ENCODE peak calls at places on chromosomes 12 and 14, in six cellular contexts. Z, L, D, M, T and Y are unnamed samples.

GRCh38 chr12:7588703-7589329 is 76.9 kb downstream of the APOBEC1 start:
- DNase-seq in M (peak; percentile 80), T (peak; percentile 46), L (peak; percentile 54), D (no peak), Z (no peak), Y (peak; percentile 19)

GRCh38 chr12:32140867-32141266 is 34.2 kb downstream of the BICD1 start:
- DNase-seq in M (no peak), D (no peak), L (no peak), Z (no peak), T (no peak), Y (no peak)

GRCh38 chr12:122836027-122836921 is 1.0 kb downstream of the HIP1R start:
- DNase-seq in Z (no peak), L (peak; percentile 78), M (no peak), D (peak; percentile 71), T (no peak), Y (peak; percentile 35)

GRCh38 chr14:88277205-88277604 is 45.9 kb downstream of the KCNK10 start:
- DNase-seq in T (no peak), D (no peak), L (no peak), Z (no peak), M (no peak), Y (no peak)

GRCh38 chr14:69354383-69355154 is 43.5 kb downstream of the ERH start:
- DNase-seq in L (peak; percentile 44), T (no peak), D (no peak), Z (no peak), M (no peak), Y (no peak)

GRCh38 chr12:28958553-28959195 is 190.4 kb upstream of the FAR2 start:
- DNase-seq in M (no peak), T (no peak), D (no peak), Z (no peak), L (no peak), Y (no peak)

GRCh38 chr14:43356382-43356781 is 1150.7 kb downstream of the FSCB start:
- DNase-seq in T (no peak), M (no peak), L (no peak), D (no peak), Z (no peak), Y (no peak)

GRCh38 chr12:67025543-67026114 is 243.5 kb upstream of the CAND1 start:
- DNase-seq in D (no peak), M (peak; percentile 45), T (no peak), Z (peak; percentile 54), L (peak; percentile 35), Y (peak; percentile 78)

GRCh38 chr12:57001448-57001906 is 4.9 kb downstream of the ZBTB39 start:
- DNase-seq in L (peak; percentile 70), M (peak; percentile 75), D (peak; percentile 78), T (peak; percentile 54), Z (peak; percentile 78), Y (peak; percentile 82)

GRCh38 chr12:67826946-67827719 is 162.1 kb upstream of the IFNG-AS1 start:
- DNase-seq in D (no peak), Z (no peak), M (peak; percentile 9), L (no peak), T (no peak), Y (no peak)

GRCh38 chr12:82596484-82596883 is 90.2 kb upstream of the TMTC2 start:
- DNase-seq in D (no peak), L (no peak), Z (no peak), T (no peak), M (no peak), Y (no peak)

GRCh38 chr12:71011261-71011660 is 90.7 kb upstream of the PTPRR start:
- DNase-seq in D (no peak), M (peak; percentile 21), Z (no peak), L (no peak), T (no peak), Y (no peak)

GRCh38 chr12:89427508-89428156 is 75.3 kb upstream of the DUSP6 start:
- DNase-seq in L (no peak), Z (no peak), M (no peak), D (no peak), T (no peak), Y (no peak)

GRCh38 chr12:19694627-19695026 is 255.3 kb downstream of the AEBP2 start:
- DNase-seq in M (no peak), D (no peak), T (no peak), L (no peak), Z (no peak), Y (no peak)

GRCh38 chr12:10722905-10723866 is at the start of gene YBX3:
- DNase-seq in L (peak; percentile 87), M (peak; percentile 88), Z (peak; percentile 76), T (peak; percentile 87), D (peak; percentile 95), Y (peak; percentile 90)

GRCh38 chr14:55921516-55921915 is 196.7 kb upstream of the PELI2 start:
- DNase-seq in Z (no peak), M (no peak), D (no peak), T (no peak), L (no peak), Y (no peak)

GRCh38 chr14:94135476-94135875 is 6.1 kb upstream of the IFI27L2 start:
- DNase-seq in Z (no peak), T (no peak), M (no peak), D (no peak), L (no peak), Y (no peak)

GRCh38 chr12:109716512-109717389 is 3.1 kb downstream of the FAM222A start:
- DNase-seq in Z (no peak), M (no peak), D (peak; percentile 73), T (no peak), L (no peak), Y (no peak)

GRCh38 chr12:52029686-52030085 is 21.6 kb upstream of the NR4A1 start:
- DNase-seq in T (peak; percentile 82), D (no peak), M (peak; percentile 76), Z (peak; percentile 83), L (peak; percentile 37), Y (peak; percentile 60)

GRCh38 chr12:109085590-109085989 is 7.7 kb downstream of the ALKBH2 start:
- DNase-seq in L (no peak), D (no peak), Z (no peak), M (no peak), T (no peak), Y (no peak)

GRCh38 chr12:92769124-92769901 is 66.5 kb downstream of the PLEKHG7 start:
- DNase-seq in D (no peak), L (no peak), M (no peak), T (no peak), Z (no peak), Y (no peak)

GRCh38 chr14:64721899-64722298 is 17.7 kb downstream of the PLEKHG3 start:
- DNase-seq in M (no peak), Z (no peak), T (peak; percentile 10), L (no peak), D (no peak), Y (no peak)

GRCh38 chr14:64720190-64720589 is 16.0 kb downstream of the PLEKHG3 start:
- DNase-seq in L (peak; percentile 54), T (peak; percentile 38), M (peak; percentile 92), Z (no peak), D (peak; percentile 55), Y (no peak)

GRCh38 chr14:64722842-64723447 is 18.7 kb downstream of the PLEKHG3 start:
- DNase-seq in L (no peak), D (no peak), T (no peak), Z (no peak), M (no peak), Y (no peak)

GRCh38 chr14:64719601-64720000 is 15.4 kb downstream of the PLEKHG3 start:
- DNase-seq in T (peak; percentile 21), L (no peak), M (no peak), Z (no peak), D (peak; percentile 48), Y (no peak)

DNA sequence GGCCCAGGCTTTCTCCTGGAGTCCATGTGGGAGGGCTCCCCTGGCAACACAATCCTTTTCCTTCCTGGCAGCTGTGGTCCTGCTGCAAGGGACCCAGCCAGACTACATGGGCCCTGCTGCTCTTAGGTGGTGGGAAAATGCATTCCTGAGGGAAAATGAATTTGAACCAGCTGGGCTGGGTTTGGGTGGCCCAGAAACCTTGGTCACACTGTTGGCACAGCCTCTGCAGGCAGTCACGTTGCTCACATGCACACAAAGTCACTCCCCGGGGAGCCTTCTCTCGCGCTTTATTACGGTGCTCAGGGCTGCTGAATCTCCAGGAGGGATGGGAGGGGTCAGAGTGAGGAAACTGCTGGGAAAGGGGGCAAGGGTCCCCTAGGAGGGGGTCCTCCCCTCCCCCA is 17.2 kb downstream of the PLEKHG3 start:
- DNase-seq in Z (no peak), D (no peak), M (peak; percentile 37), T (peak; percentile 44), L (peak; percentile 62), Y (no peak)
- H3K4me1 ChIP-seq in Z (peaks cover 9% of the 10 kb centered on the region), D (peaks cover 98% of the 10 kb centered on the region), M (peaks cover 98% of the 10 kb centered on the region), T (peaks cover 30% of the 10 kb centered on the region), L (peaks cover 100% of the 10 kb centered on the region), Y (peaks cover 15% of the 10 kb centered on the region)

GRCh38 chr14:67964391-67964812 is 144.8 kb downstream of the RAD51B start:
- DNase-seq in L (no peak), Z (no peak), T (no peak), D (no peak), M (peak; percentile 40), Y (peak; percentile 25)

GRCh38 chr14:67965684-67966083 is 146.1 kb downstream of the RAD51B start:
- DNase-seq in T (no peak), M (no peak), L (no peak), Z (no peak), D (no peak), Y (no peak)

GRCh38 chr14:67962215-67962644 is 142.7 kb downstream of the RAD51B start:
- DNase-seq in Z (no peak), M (no peak), L (no peak), D (no peak), T (no peak), Y (no peak)

GRCh38 chr14:67963545-67963944 is 144.0 kb downstream of the RAD51B start:
- DNase-seq in D (no peak), M (no peak), T (no peak), L (no peak), Z (no peak), Y (no peak)

GRCh38 chr14:67963960-67964359 is 144.4 kb downstream of the RAD51B start:
- DNase-seq in L (no peak), Z (no peak), M (no peak), T (no peak), D (no peak), Y (no peak)
- H3K4me1 ChIP-seq in L (peaks cover 58% of the 10 kb centered on the region), Z (no peaks in the 10 kb centered on the region), M (peaks cover 29% of the 10 kb centered on the region), T (peaks cover 14% of the 10 kb centered on the region), D (peaks cover 47% of the 10 kb centered on the region), Y (peaks cover 5% of the 10 kb centered on the region)

GRCh38 chr12:120468846-120469449 is 600 bp downstream of the SRSF9 start:
- DNase-seq in M (peak; percentile 31), Z (peak; percentile 40), D (peak; percentile 68), T (peak; percentile 38), L (peak; percentile 33), Y (no peak)
- H3K4me1 ChIP-seq in M (peaks cover 32% of the 10 kb centered on the region), Z (peaks cover 10% of the 10 kb centered on the region), D (peaks cover 50% of the 10 kb centered on the region), T (peaks cover 10% of the 10 kb centered on the region), L (peaks cover 47% of the 10 kb centered on the region), Y (peaks cover 22% of the 10 kb centered on the region)

DNA sequence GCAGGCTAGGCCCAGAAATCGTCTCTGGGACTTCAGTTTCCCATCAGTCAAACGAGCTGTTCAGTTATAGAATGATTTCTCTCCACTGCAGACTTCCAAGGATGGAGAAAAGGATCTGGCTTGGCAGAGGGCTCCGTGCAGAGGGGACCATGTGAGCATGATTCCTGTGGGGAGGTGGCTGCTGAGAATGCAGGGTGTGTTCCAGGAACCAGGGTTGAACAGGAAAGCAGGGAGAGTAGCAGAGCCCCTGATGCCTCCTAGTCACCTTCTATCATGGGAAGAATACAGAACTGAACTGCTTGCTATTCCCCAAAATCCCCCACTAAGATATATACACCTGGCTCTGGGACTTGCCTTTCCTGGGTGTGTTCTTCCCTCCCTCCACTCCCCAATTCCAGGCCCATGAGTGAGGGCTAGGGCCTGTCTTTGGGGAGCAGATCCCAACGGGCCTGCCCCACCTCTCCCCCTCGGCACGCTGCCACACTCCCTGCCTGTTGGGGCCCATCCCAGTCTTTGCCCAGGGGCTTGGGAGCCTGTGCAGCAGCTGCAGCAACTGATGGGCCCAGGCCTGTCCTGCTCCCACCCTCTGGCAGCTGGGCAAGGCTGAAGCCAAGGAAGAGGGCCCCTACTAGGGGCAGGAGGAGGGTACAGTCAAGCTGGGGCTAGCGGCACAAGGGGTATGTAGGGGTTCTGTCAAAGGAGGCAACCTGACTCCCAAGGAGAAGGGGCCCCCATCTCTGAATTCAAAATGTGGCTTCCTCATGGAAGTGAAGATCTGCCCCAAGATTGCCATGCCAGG is 3.3 kb downstream of the AJUBA start:
- DNase-seq in M (no peak), L (no peak), D (peak; percentile 81), T (no peak), Z (no peak), Y (no peak)
- H3K4me1 ChIP-seq in M (peaks cover 62% of the 10 kb centered on the region), L (peaks cover 71% of the 10 kb centered on the region), D (peaks cover 73% of the 10 kb centered on the region), T (peaks cover 32% of the 10 kb centered on the region), Z (peaks cover 37% of the 10 kb centered on the region), Y (peaks cover 51% of the 10 kb centered on the region)